ENCODE peak calls at places on chromosomes 7 and 10, in four cellular contexts. One of them, this sample, is unnamed.

GRCh38 chr10:100653957-100654834 is 91.2 kb upstream of the PAX2 start:
- DNase-seq in activated gamma-delta T cell treated with anti-CD3 and anti-CD28 coated beads, Interleukin-2, amount 50 U/mL, for 16 hours: no peak
- DNase-seq in Right ventricle myocardium superior: no peak
- DNase-seq in lung: no peak
- DNase-seq in this sample: no peak

GRCh38 chr7:77247206-77247850 is 47.7 kb upstream of the FGL2 start:
- DNase-seq in Right ventricle myocardium superior: peak
- DNase-seq in activated gamma-delta T cell treated with anti-CD3 and anti-CD28 coated beads, Interleukin-2, amount 50 U/mL, for 16 hours: peak
- DNase-seq in lung: peak
- DNase-seq in this sample: peak

GRCh38 chr7:7867835-7868234 is 100.8 kb upstream of the GLCCI1 start:
- DNase-seq in lung: no peak
- DNase-seq in activated gamma-delta T cell treated with anti-CD3 and anti-CD28 coated beads, Interleukin-2, amount 50 U/mL, for 16 hours: no peak
- DNase-seq in Right ventricle myocardium superior: peak
- DNase-seq in this sample: no peak

GRCh38 chr7:99953649-99954048 is 22.2 kb downstream of the AZGP1 start:
- DNase-seq in lung: peak
- DNase-seq in activated gamma-delta T cell treated with anti-CD3 and anti-CD28 coated beads, Interleukin-2, amount 50 U/mL, for 16 hours: no peak
- DNase-seq in Right ventricle myocardium superior: peak
- DNase-seq in this sample: no peak

GRCh38 chr7:132780822-132781221 is 204.6 kb upstream of the PLXNA4 start:
- DNase-seq in lung: no peak
- DNase-seq in Right ventricle myocardium superior: no peak
- DNase-seq in activated gamma-delta T cell treated with anti-CD3 and anti-CD28 coated beads, Interleukin-2, amount 50 U/mL, for 16 hours: no peak
- DNase-seq in this sample: no peak

GRCh38 chr7:145624618-145625017 is 492.0 kb upstream of the CNTNAP2 start:
- DNase-seq in activated gamma-delta T cell treated with anti-CD3 and anti-CD28 coated beads, Interleukin-2, amount 50 U/mL, for 16 hours: no peak
- DNase-seq in Right ventricle myocardium superior: no peak
- DNase-seq in lung: no peak
- DNase-seq in this sample: no peak

GRCh38 chr10:45428611-45429510 is 54.8 kb downstream of the ALOX5 start:
- DNase-seq in lung: no peak
- DNase-seq in activated gamma-delta T cell treated with anti-CD3 and anti-CD28 coated beads, Interleukin-2, amount 50 U/mL, for 16 hours: no peak
- DNase-seq in Right ventricle myocardium superior: no peak
- DNase-seq in this sample: no peak

GRCh38 chr7:25726682-25727357 is 425.2 kb upstream of the NFE2L3 start:
- DNase-seq in lung: no peak
- DNase-seq in Right ventricle myocardium superior: no peak
- DNase-seq in activated gamma-delta T cell treated with anti-CD3 and anti-CD28 coated beads, Interleukin-2, amount 50 U/mL, for 16 hours: no peak
- DNase-seq in this sample: peak

GRCh38 chr7:26329520-26330269 is 38.0 kb downstream of the SNX10 start:
- DNase-seq in activated gamma-delta T cell treated with anti-CD3 and anti-CD28 coated beads, Interleukin-2, amount 50 U/mL, for 16 hours: no peak
- DNase-seq in lung: peak
- DNase-seq in Right ventricle myocardium superior: peak
- DNase-seq in this sample: no peak